ENCODE peak calls at places on chromosomes 3 and 15, in six cellular contexts. I, W, A, B, T and Z are unnamed samples.

GRCh38 chr3:13653631-13654279 is 104.8 kb downstream of the FBLN2 start:
- DNase-seq in I (no peak), W (no peak), A (no peak), B (no peak), T (no peak), Z (no peak)

GRCh38 chr3:37811625-37812356 is 49.9 kb upstream of the CTDSPL start:
- DNase-seq in I (no peak), W (peak), A (no peak), B (no peak), T (no peak), Z (no peak)

GRCh38 chr3:64815195-64815627 is 127.4 kb upstream of the ADAMTS9 start:
- DNase-seq in I (no peak), W (no peak), A (peak), B (peak), T (peak), Z (no peak)

GRCh38 chr3:13710251-13710650 is 161.3 kb downstream of the FBLN2 start:
- DNase-seq in I (no peak), W (peak), A (no peak), B (no peak), T (no peak), Z (peak)

GRCh38 chr3:72572489-72573007 is 275.7 kb downstream of the SHQ1 start:
- DNase-seq in I (no peak), W (no peak), A (no peak), B (no peak), T (no peak), Z (no peak)

GRCh38 chr15:66085128-66085527 is 168.4 kb downstream of the MEGF11 start:
- DNase-seq in I (no peak), W (no peak), A (no peak), B (no peak), T (no peak), Z (no peak)

GRCh38 chr3:188057124-188057523 is 96.8 kb upstream of the LPP start:
- DNase-seq in I (no peak), W (no peak), A (no peak), B (no peak), T (no peak), Z (no peak)

GRCh38 chr15:85458764-85459163 is 78.4 kb downstream of the AKAP13 start:
- DNase-seq in I (no peak), W (no peak), A (no peak), B (peak), T (no peak), Z (no peak)

GRCh38 chr15:94387442-94387841 is 156.1 kb downstream of the MCTP2 start:
- DNase-seq in I (no peak), W (no peak), A (no peak), B (no peak), T (no peak), Z (no peak)

GRCh38 chr3:148962513-148962912 is 28.8 kb upstream of the GYG1 start:
- DNase-seq in I (peak), W (no peak), A (peak), B (peak), T (peak), Z (no peak)

GRCh38 chr3:142337994-142338393 is 109.8 kb downstream of the XRN1 start:
- DNase-seq in I (no peak), W (no peak), A (no peak), B (no peak), T (no peak), Z (no peak)

GRCh38 chr3:29693863-29694262 is 413.0 kb downstream of the RBMS3 start:
- DNase-seq in I (peak), W (no peak), A (peak), B (peak), T (no peak), Z (no peak)

GRCh38 chr3:139517321-139517720 is 22.2 kb downstream of the RBP1 start:
- DNase-seq in I (no peak), W (no peak), A (no peak), B (no peak), T (no peak), Z (no peak)

GRCh38 chr3:59769132-59769531 is 719.3 kb upstream of the CFAP20DC start:
- DNase-seq in I (no peak), W (no peak), A (no peak), B (no peak), T (no peak), Z (no peak)

GRCh38 chr3:48402281-48402732 is 27.6 kb downstream of the PLXNB1 start:
- DNase-seq in I (peak), W (peak), A (peak), B (peak), T (peak), Z (peak)

GRCh38 chr3:58679974-58680656 is 13.5 kb upstream of the FAM3D start:
- DNase-seq in I (no peak), W (no peak), A (no peak), B (no peak), T (no peak), Z (no peak)

GRCh38 chr3:45499529-45499928 is 95.0 kb upstream of the LIMD1 start:
- DNase-seq in I (peak), W (no peak), A (peak), B (peak), T (no peak), Z (no peak)
- TF ChIP-seq CTCF in I (peak), W (peak), A (peak), B (peak), T (peak), Z (peak)

DNA sequence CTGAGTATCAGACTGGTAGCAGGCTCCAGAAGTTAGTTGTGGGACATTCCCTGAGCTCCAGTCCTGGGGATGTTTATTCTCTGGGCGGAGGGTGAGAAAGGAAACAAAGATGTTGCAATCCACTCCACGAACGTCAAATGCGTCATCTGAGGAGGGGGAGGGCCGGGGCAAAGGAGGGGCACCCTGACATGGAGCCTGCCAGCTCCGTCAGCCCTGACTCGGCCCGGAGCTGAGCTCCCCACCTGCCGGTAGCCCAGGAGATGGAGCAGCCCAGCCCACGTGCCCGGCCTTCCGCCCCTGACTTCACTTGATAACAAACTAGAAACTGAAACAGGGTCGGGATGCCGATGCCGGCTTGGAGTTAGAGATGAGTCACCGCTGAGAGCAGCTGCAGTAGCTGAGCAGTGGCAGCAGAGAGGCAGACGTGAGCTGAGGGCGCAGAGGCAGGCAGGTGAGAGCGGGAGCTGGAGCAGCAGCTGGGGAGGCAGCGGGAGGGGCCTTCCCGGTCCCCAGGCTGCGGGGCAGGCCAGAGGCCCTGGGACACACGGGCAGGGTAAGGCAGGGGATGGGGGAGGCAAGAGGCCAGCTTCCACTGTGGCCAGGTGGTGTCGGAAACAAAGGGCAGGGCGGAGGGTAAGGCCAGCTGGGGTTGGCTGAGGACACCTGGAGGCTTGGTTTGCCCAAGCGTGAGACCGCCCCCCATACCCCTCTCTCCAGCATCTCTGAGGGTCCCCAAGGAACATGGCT is at the start of gene ISG20:
- DNase-seq in I (peak), W (peak), A (peak), B (peak), T (peak), Z (peak)
- TF ChIP-seq CTCF in I (peak), W (peak), A (peak), B (peak), T (peak), Z (peak)

GRCh38 chr15:91589360-91589759 is 264.1 kb upstream of the SLCO3A1 start:
- DNase-seq in I (no peak), W (no peak), A (no peak), B (no peak), T (no peak), Z (no peak)
- TF ChIP-seq CTCF in I (no peak), W (no peak), A (peak), B (no peak), T (no peak), Z (no peak)

GRCh38 chr3:39180546-39181346 is 11.6 kb downstream of the XIRP1 start:
- DNase-seq in I (peak), W (peak), A (peak), B (peak), T (peak), Z (peak)
- TF ChIP-seq CTCF in I (peak), W (no peak), A (peak), B (peak), T (peak), Z (no peak)

GRCh38 chr3:53051929-53052328 is 6.1 kb upstream of the SFMBT1 start:
- DNase-seq in I (no peak), W (no peak), A (no peak), B (no peak), T (no peak), Z (no peak)

GRCh38 chr3:53056442-53056841 is 10.6 kb upstream of the SFMBT1 start:
- DNase-seq in I (no peak), W (no peak), A (peak), B (no peak), T (no peak), Z (no peak)
- TF ChIP-seq CTCF in I (peak), W (no peak), A (peak), B (peak), T (no peak), Z (no peak)